ENCODE peak calls at places on chromosomes 12 and 14, in six cellular contexts. One of them, this sample, is unnamed.

GRCh38 chr12:100168562-100168961 is 25.9 kb upstream of the BLTP3B start:
- DNase-seq in sigmoid colon: no peak
- DNase-seq in SW480: no peak
- DNase-seq in NCI-H460: no peak
- DNase-seq in endothelial cell: no peak
- DNase-seq in A673: no peak
- DNase-seq in this sample: no peak

GRCh38 chr12:70919597-70920035 is 922 bp downstream of the PTPRR start:
- DNase-seq in sigmoid colon: no peak
- DNase-seq in SW480: no peak
- DNase-seq in NCI-H460: peak
- DNase-seq in endothelial cell: peak
- DNase-seq in A673: peak
- DNase-seq in this sample: no peak

GRCh38 chr12:92905811-92906554 is 23.1 kb downstream of the EEA1 start:
- DNase-seq in sigmoid colon: no peak
- DNase-seq in SW480: no peak
- DNase-seq in NCI-H460: no peak
- DNase-seq in endothelial cell: no peak
- DNase-seq in A673: no peak
- DNase-seq in this sample: no peak

GRCh38 chr14:89000007-89000942 is 175.8 kb downstream of the TTC8 start:
- DNase-seq in sigmoid colon: no peak
- DNase-seq in SW480: peak
- DNase-seq in NCI-H460: peak
- DNase-seq in endothelial cell: no peak
- DNase-seq in A673: peak
- DNase-seq in this sample: no peak

GRCh38 chr12:91651728-91652127 is 469.1 kb upstream of the DCN start:
- DNase-seq in sigmoid colon: no peak
- DNase-seq in SW480: no peak
- DNase-seq in NCI-H460: no peak
- DNase-seq in endothelial cell: no peak
- DNase-seq in A673: no peak
- DNase-seq in this sample: no peak

GRCh38 chr14:25406818-25407217 is 356.9 kb upstream of the STXBP6 start:
- DNase-seq in sigmoid colon: no peak
- DNase-seq in SW480: peak
- DNase-seq in NCI-H460: peak
- DNase-seq in endothelial cell: peak
- DNase-seq in A673: peak
- DNase-seq in this sample: no peak

GRCh38 chr12:104779134-104779533 is 179.0 kb downstream of the SLC41A2 start:
- DNase-seq in sigmoid colon: no peak
- DNase-seq in SW480: no peak
- DNase-seq in NCI-H460: no peak
- DNase-seq in endothelial cell: no peak
- DNase-seq in A673: no peak
- DNase-seq in this sample: no peak

GRCh38 chr14:63562414-63562813 is 19.2 kb upstream of the PPP2R5E start:
- DNase-seq in sigmoid colon: no peak
- DNase-seq in SW480: no peak
- DNase-seq in NCI-H460: no peak
- DNase-seq in endothelial cell: no peak
- DNase-seq in A673: no peak
- DNase-seq in this sample: no peak

GRCh38 chr12:10811883-10812536 is 2.0 kb upstream of the TAS2R9 start:
- DNase-seq in sigmoid colon: no peak
- DNase-seq in SW480: no peak
- DNase-seq in NCI-H460: no peak
- DNase-seq in endothelial cell: no peak
- DNase-seq in A673: no peak
- DNase-seq in this sample: no peak

GRCh38 chr12:26443309-26443708 is 247.9 kb downstream of the SSPN start:
- DNase-seq in sigmoid colon: no peak
- DNase-seq in SW480: no peak
- DNase-seq in NCI-H460: no peak
- DNase-seq in endothelial cell: no peak
- DNase-seq in A673: no peak
- DNase-seq in this sample: no peak

GRCh38 chr12:64236549-64236948 is 14.5 kb upstream of the KICS2 start:
- DNase-seq in sigmoid colon: no peak
- DNase-seq in SW480: no peak
- DNase-seq in NCI-H460: no peak
- DNase-seq in endothelial cell: no peak
- DNase-seq in A673: peak
- DNase-seq in this sample: no peak

GRCh38 chr12:120485914-120486881 is 9.7 kb upstream of the DYNLL1 start:
- DNase-seq in sigmoid colon: no peak
- DNase-seq in SW480: no peak
- DNase-seq in NCI-H460: no peak
- DNase-seq in endothelial cell: no peak
- DNase-seq in A673: no peak
- DNase-seq in this sample: no peak

GRCh38 chr12:120972870-120973543 is 5.3 kb upstream of the HNF1A start:
- DNase-seq in sigmoid colon: no peak
- DNase-seq in SW480: no peak
- DNase-seq in NCI-H460: no peak
- DNase-seq in endothelial cell: no peak
- DNase-seq in A673: no peak
- DNase-seq in this sample: no peak

GRCh38 chr12:99079811-99080210 is 434.7 kb downstream of the APAF1 start:
- DNase-seq in sigmoid colon: no peak
- DNase-seq in SW480: no peak
- DNase-seq in NCI-H460: no peak
- DNase-seq in endothelial cell: no peak
- DNase-seq in A673: no peak
- DNase-seq in this sample: no peak

GRCh38 chr14:100906420-100906819 is 2.9 kb upstream of the RTL1 start:
- DNase-seq in sigmoid colon: peak
- DNase-seq in SW480: no peak
- DNase-seq in NCI-H460: no peak
- DNase-seq in endothelial cell: peak
- DNase-seq in A673: no peak
- DNase-seq in this sample: peak

GRCh38 chr14:86532219-86532618 is 1002.3 kb downstream of the FLRT2 start:
- DNase-seq in sigmoid colon: no peak
- DNase-seq in SW480: no peak
- DNase-seq in NCI-H460: peak
- DNase-seq in endothelial cell: no peak
- DNase-seq in A673: no peak
- DNase-seq in this sample: no peak

GRCh38 chr12:107612508-107612907 is 73.1 kb upstream of the PWP1 start:
- DNase-seq in sigmoid colon: no peak
- DNase-seq in SW480: no peak
- DNase-seq in NCI-H460: no peak
- DNase-seq in endothelial cell: no peak
- DNase-seq in A673: no peak
- DNase-seq in this sample: no peak

GRCh38 chr12:28023156-28023887 is 50.8 kb upstream of the PTHLH start:
- DNase-seq in sigmoid colon: no peak
- DNase-seq in SW480: peak
- DNase-seq in NCI-H460: peak
- DNase-seq in endothelial cell: no peak
- DNase-seq in A673: peak
- DNase-seq in this sample: no peak

GRCh38 chr14:79649856-79650255 is 561.4 kb downstream of the DIO2 start:
- DNase-seq in sigmoid colon: no peak
- DNase-seq in SW480: no peak
- DNase-seq in NCI-H460: no peak
- DNase-seq in endothelial cell: no peak
- DNase-seq in A673: no peak
- DNase-seq in this sample: no peak

GRCh38 chr14:105682956-105683570 is 156.7 kb downstream of the TMEM121 start:
- DNase-seq in sigmoid colon: peak
- DNase-seq in SW480: no peak
- DNase-seq in NCI-H460: no peak
- DNase-seq in endothelial cell: no peak
- DNase-seq in A673: no peak
- DNase-seq in this sample: no peak

GRCh38 chr14:73712540-73713141 is 1.5 kb downstream of the PNMA1 start:
- DNase-seq in sigmoid colon: no peak
- DNase-seq in SW480: no peak
- DNase-seq in NCI-H460: no peak
- DNase-seq in endothelial cell: no peak
- DNase-seq in A673: no peak
- DNase-seq in this sample: no peak

GRCh38 chr14:75229923-75230792 is 48.5 kb upstream of the FOS start:
- DNase-seq in sigmoid colon: no peak
- DNase-seq in SW480: peak
- DNase-seq in NCI-H460: peak
- DNase-seq in endothelial cell: no peak
- DNase-seq in A673: peak
- DNase-seq in this sample: no peak

GRCh38 chr14:63212209-63212608 is 8.0 kb downstream of the RHOJ start:
- DNase-seq in sigmoid colon: no peak
- DNase-seq in SW480: no peak
- DNase-seq in NCI-H460: no peak
- DNase-seq in endothelial cell: no peak
- DNase-seq in A673: no peak
- DNase-seq in this sample: no peak

GRCh38 chr12:83690465-83690864 is 1003.8 kb downstream of the TMTC2 start:
- DNase-seq in sigmoid colon: no peak
- DNase-seq in SW480: no peak
- DNase-seq in NCI-H460: no peak
- DNase-seq in endothelial cell: no peak
- DNase-seq in A673: no peak
- DNase-seq in this sample: no peak

GRCh38 chr14:103521438-103521961 is 1.1 kb downstream of the CKB start:
- DNase-seq in sigmoid colon: no peak
- DNase-seq in SW480: no peak
- DNase-seq in NCI-H460: no peak
- DNase-seq in endothelial cell: no peak
- DNase-seq in A673: peak
- DNase-seq in this sample: peak

GRCh38 chr12:21648378-21648777 is 9.3 kb downstream of the LDHB start:
- DNase-seq in sigmoid colon: no peak
- DNase-seq in SW480: no peak
- DNase-seq in NCI-H460: no peak
- DNase-seq in endothelial cell: no peak
- DNase-seq in A673: no peak
- DNase-seq in this sample: no peak

GRCh38 chr12:121301876-121302275 is 5.4 kb upstream of the CAMKK2 start:
- DNase-seq in sigmoid colon: no peak
- DNase-seq in SW480: no peak
- DNase-seq in NCI-H460: no peak
- DNase-seq in endothelial cell: no peak
- DNase-seq in A673: no peak
- DNase-seq in this sample: no peak

GRCh38 chr14:22471545-22472121 is 117.4 kb downstream of the DAD1 start:
- DNase-seq in sigmoid colon: no peak
- DNase-seq in SW480: peak
- DNase-seq in NCI-H460: peak
- DNase-seq in endothelial cell: peak
- DNase-seq in A673: peak
- DNase-seq in this sample: no peak

GRCh38 chr12:24244801-24245200 is 295.3 kb upstream of the SOX5 start:
- DNase-seq in sigmoid colon: no peak
- DNase-seq in SW480: peak
- DNase-seq in NCI-H460: no peak
- DNase-seq in endothelial cell: no peak
- DNase-seq in A673: no peak
- DNase-seq in this sample: no peak

GRCh38 chr12:75591628-75592027 is 80.2 kb upstream of the KRR1 start:
- DNase-seq in sigmoid colon: no peak
- DNase-seq in SW480: no peak
- DNase-seq in NCI-H460: no peak
- DNase-seq in endothelial cell: no peak
- DNase-seq in A673: peak
- DNase-seq in this sample: no peak

GRCh38 chr12:22287776-22288621 is 46.5 kb downstream of the ST8SIA1 start:
- DNase-seq in sigmoid colon: no peak
- DNase-seq in SW480: no peak
- DNase-seq in NCI-H460: no peak
- DNase-seq in endothelial cell: no peak
- DNase-seq in A673: no peak
- DNase-seq in this sample: no peak

GRCh38 chr12:6540181-6540877 is 6.0 kb downstream of the GAPDH start:
- DNase-seq in sigmoid colon: peak
- DNase-seq in SW480: peak
- DNase-seq in NCI-H460: peak
- DNase-seq in endothelial cell: peak
- DNase-seq in A673: peak
- DNase-seq in this sample: peak

This sample was measured in chondrocyte.